ENCODE peak calls at places on chromosomes 4 and X, in six cellular contexts. A is GM23248, B is HCT116, S is SK-N-SH, K is GM23338, V is neural progenitor cell. J is an unnamed sample.

GRCh38 chrX:100895365-100896075 is 21.4 kb upstream of the NOX1 start:
- DNase-seq in K (peak), B (peak), S (peak), V (peak), A (peak), J (peak)

GRCh38 chrX:149638860-149639259 is 7.3 kb upstream of the TMEM185A start:
- DNase-seq in S (no peak), B (no peak), A (peak), K (no peak), V (no peak), J (no peak)

GRCh38 chr4:27714073-27714472 is 853.4 kb downstream of the STIM2 start:
- DNase-seq in S (no peak), V (no peak), A (no peak), K (no peak), B (no peak), J (no peak)

GRCh38 chrX:42025861-42026260 is 102.5 kb upstream of the CASK start:
- DNase-seq in K (no peak), V (no peak), B (no peak), S (no peak), A (no peak), J (no peak)

GRCh38 chr4:89110986-89111832 is at the start of gene TIGD2:
- DNase-seq in B (peak), K (peak), V (peak), S (peak), A (peak), J (peak)

GRCh38 chr4:16192631-16193483 is 33.4 kb downstream of the TAPT1 start:
- DNase-seq in A (no peak), B (no peak), K (no peak), S (no peak), V (no peak), J (no peak)

GRCh38 chrX:66046612-66047235 is 6.8 kb upstream of the VSIG4 start:
- DNase-seq in K (no peak), V (no peak), B (no peak), S (no peak), A (peak), J (peak)

GRCh38 chrX:39953879-39954278 is 143.9 kb downstream of the BCOR start:
- DNase-seq in A (no peak), V (no peak), S (no peak), B (peak), K (no peak), J (no peak)

GRCh38 chr4:10197952-10198351 is 81.4 kb upstream of the WDR1 start:
- DNase-seq in V (no peak), A (no peak), K (no peak), S (no peak), B (no peak), J (no peak)

GRCh38 chr4:152729466-152729865 is 49.7 kb upstream of the TMEM154 start:
- DNase-seq in A (peak), S (no peak), V (no peak), K (no peak), B (no peak), J (no peak)

GRCh38 chrX:39950035-39950688 is 147.6 kb downstream of the BCOR start:
- DNase-seq in S (no peak), V (no peak), A (peak), K (no peak), B (no peak), J (peak)

GRCh38 chr4:137909910-137910309 is 332.2 kb downstream of the SLC7A11 start:
- DNase-seq in K (peak), V (no peak), B (no peak), S (peak), A (peak), J (no peak)

GRCh38 chr4:602559-602942 is 22.8 kb upstream of the PDE6B start:
- DNase-seq in V (peak), K (peak), S (peak), A (peak), B (peak), J (peak)

GRCh38 chrX:19291086-19291485 is 52.6 kb upstream of the PDHA1 start:
- DNase-seq in V (no peak), A (no peak), B (no peak), K (no peak), S (no peak), J (no peak)

GRCh38 chr4:31741321-31741720 is 1021.2 kb downstream of the PCDH7 start:
- DNase-seq in V (no peak), B (no peak), S (no peak), A (no peak), K (no peak), J (no peak)

GRCh38 chr4:114694770-114695169 is 96.2 kb downstream of the UGT8 start:
- DNase-seq in K (peak), A (peak), S (peak), V (peak), B (peak), J (peak)

GRCh38 chrX:10726647-10727046 is 106.3 kb upstream of the MID1 start:
- DNase-seq in S (no peak), A (peak), K (no peak), V (no peak), B (no peak), J (no peak)

GRCh38 chr4:143386812-143387211 is 50.1 kb downstream of the GAB1 start:
- DNase-seq in S (no peak), A (peak), V (no peak), B (no peak), K (peak), J (no peak)

DNA sequence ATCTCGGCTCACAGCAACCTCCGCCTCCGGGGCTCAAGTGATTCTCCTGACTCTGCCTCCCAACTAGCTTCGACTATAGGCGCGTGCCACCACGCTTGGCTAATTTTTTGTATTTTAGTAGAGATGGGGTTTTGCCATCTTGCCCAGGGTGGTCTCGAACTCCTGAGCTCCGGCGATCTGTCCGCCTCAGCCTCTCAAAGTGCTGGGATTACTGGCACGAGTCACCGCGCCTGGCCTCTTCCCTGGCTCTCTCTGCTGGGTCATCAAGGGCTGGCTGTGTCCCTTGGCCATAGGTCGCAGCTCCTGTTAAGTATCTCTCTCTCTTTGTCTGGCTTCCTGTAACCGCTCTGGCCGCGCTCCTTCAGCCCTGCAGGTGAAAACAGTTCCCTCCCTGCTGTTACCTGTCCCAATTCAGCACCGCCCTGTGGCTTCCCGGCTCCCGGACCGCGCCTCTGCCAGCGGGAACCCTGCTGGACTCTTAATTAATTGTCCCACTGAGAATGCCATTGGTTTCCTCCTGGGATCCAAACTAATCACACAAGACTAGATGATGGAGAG is 1.3 kb upstream of the RGS12 start:
- DNase-seq in S (no peak), B (no peak), A (no peak), K (peak), V (peak), J (no peak)
- H3K27ac ChIP-seq in S (peak), B (peak), A (peak), K (no peak), V (no peak), J (no peak)

GRCh38 chrX:123881330-123881729 is 21.5 kb downstream of the XIAP start:
- DNase-seq in V (no peak), K (no peak), S (no peak), B (no peak), A (no peak), J (no peak)

GRCh38 chrX:123884809-123885408 is 25.1 kb downstream of the XIAP start:
- DNase-seq in B (no peak), V (peak), K (peak), S (peak), A (peak), J (peak)
- TF ChIP-seq EZH2phosphoT487 in B (no peak), V (no peak), K (no peak), S (no peak), A (no peak), J (no peak)

GRCh38 chr4:93183589-93183988 is 645.0 kb upstream of the ATOH1 start:
- DNase-seq in A (no peak), B (no peak), K (no peak), S (no peak), V (no peak), J (no peak)

GRCh38 chr4:93184093-93184492 is 644.5 kb upstream of the ATOH1 start:
- DNase-seq in V (peak), K (no peak), S (no peak), A (no peak), B (no peak), J (no peak)

GRCh38 chr4:93187441-93187840 is 641.1 kb upstream of the ATOH1 start:
- DNase-seq in V (no peak), A (no peak), S (no peak), K (no peak), B (no peak), J (no peak)

GRCh38 chr4:93186846-93187245 is 641.7 kb upstream of the ATOH1 start:
- DNase-seq in A (no peak), S (no peak), B (no peak), K (no peak), V (no peak), J (no peak)

DNA sequence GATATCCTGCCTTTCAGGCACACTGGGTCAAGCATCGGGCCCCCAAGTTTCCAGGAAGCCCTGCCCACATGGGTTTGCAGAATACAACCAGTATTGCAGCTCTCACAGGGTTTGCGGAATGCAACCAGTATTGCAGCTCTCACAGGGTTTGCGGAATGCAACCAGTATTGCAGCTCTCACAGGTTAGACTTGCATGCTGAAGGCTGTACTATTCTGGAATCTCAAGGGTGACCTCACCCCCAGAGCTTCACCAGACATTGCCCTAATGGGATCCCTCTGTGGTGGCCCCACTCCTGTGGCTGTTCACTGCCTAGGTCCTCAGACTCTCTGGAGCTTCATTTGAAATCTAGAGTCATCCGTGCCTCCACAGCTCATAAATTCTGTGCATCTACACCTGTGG is 640.7 kb upstream of the ATOH1 start:
- DNase-seq in S (no peak), V (no peak), B (no peak), A (no peak), K (no peak), J (no peak)
- H2AFZ ChIP-seq in S (no peak), V (no peak), B (no peak), A (no peak), K (no peak), J (no peak)

DNA sequence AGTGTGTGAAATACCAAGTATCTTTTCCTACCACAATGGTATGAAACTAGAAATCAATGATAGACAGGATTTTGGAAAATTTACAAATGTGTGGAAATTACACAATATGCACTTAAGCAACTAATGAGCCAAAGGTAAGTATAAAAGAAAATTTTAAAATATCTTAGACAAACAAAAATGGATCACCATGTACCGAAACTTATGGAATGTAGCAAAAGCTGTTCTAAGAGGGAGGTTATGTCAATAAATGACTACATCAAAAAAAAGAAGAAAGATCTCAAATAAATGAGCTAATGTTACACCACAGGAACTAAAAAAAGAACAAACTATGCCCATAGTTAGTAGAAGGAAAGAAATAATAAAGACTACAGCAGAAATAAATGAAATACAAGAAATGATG is 1084.1 kb downstream of the TECRL start:
- DNase-seq in B (no peak), V (no peak), A (no peak), S (no peak), K (no peak), J (no peak)
- H3K27ac ChIP-seq in B (no peak), V (no peak), A (no peak), S (no peak), K (no peak), J (no peak)

GRCh38 chr4:101870874-101871273 is 80.3 kb downstream of the BANK1 start:
- DNase-seq in S (no peak), B (no peak), A (no peak), K (no peak), V (no peak), J (no peak)
- TF ChIP-seq EZH2phosphoT487 in S (no peak), B (no peak), A (no peak), K (no peak), V (no peak), J (no peak)

DNA sequence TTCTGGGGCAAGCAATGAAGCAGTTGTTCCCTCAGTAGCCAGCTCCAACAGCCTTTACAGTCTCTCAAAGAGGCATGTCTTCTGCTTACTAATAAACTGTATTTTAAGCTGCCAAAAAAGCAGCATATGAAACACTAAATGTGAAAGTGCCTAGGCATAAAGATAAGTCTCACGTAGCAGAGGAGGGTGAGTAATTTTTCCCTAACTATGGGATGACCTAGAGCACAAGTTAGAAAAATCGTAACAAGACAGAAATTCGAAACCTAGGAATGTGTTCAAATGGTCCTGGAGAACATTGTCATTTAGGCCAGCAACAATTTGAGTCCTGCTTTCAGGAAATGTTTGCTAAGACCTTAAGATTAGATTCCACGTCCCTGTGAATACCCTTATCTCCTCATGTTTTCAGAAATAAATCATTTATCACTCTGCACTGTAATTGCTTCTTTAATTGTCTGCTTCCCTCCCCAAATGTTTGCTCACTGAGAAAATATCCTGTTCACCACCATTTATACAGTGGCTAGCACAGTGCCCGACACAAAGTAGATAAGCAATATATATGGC is 222.2 kb downstream of the KCNIP4 start:
- DNase-seq in S (no peak), V (no peak), K (no peak), A (peak), B (no peak), J (no peak)
- H2AFZ ChIP-seq in S (no peak), V (peak), K (no peak), A (peak), B (no peak), J (no peak)

GRCh38 chr4:74453037-74453635 is 8.2 kb downstream of the AREG start:
- DNase-seq in K (no peak), B (no peak), S (no peak), A (no peak), V (no peak), J (no peak)
- H3K27ac ChIP-seq in K (no peak), B (peak), S (no peak), A (no peak), V (no peak), J (no peak)

DNA sequence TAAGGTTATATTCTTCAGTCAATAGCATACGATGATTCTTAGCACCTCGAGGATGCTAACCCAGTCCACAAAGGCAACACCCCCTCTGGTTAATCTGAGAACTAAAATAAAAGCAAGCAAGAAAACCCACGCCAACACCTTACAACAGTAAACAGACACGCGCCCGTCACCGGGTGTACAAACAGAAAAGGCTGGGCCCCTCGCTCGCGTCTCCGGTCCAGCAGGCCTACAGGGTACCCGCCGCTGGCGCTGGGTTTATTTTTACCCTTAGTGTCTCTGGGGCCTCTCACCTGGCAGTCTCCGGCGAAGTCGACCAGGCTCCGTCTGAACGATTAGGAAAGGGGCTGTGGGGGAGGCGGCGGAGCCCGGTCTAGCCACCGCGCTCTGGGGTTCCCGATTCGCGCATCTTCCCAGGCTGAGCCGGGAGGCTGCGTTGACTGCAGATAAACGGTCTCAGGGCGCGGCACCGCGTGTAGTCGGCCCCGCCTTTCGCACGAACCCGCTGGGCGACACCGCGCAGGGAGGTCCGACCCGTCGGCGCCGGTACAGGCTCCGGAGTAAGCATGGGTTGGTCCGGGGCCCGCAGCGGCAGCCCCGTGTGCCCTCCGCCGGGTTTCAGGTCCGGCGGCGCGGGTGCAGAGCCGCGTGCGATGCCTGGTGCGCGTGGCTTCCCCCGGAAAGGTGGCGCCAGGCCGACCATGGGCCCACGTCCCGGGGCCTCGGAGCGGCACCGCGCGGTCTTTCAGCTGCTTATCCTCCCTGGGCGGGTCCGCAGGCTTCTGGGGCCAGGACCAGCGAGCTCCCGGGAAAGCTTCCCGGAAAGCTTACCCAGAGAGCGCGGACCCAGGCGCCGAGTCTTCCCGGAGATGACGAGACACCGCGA is at the start of gene SLC9B2:
- DNase-seq in K (peak), A (peak), S (peak), B (peak), V (peak), J (peak)
- TF ChIP-seq EZH2phosphoT487 in K (no peak), A (no peak), S (no peak), B (no peak), V (no peak), J (no peak)

J was measured in OCI-LY7.